ENCODE peak calls at places on chromosomes 1 and 21, in ten cellular contexts. H, M, R, Z, C, Y, P, Q, W and D are unnamed samples.

GRCh38 chr1:8370928-8371327 is 53.0 kb downstream of the SLC45A1 start:
- DNase-seq in C (no peak), W (no peak), R (no peak), M (no peak), Q (peak; percentile 16), Y (no peak), P (no peak), Z (no peak), H (peak; percentile 37), D (no peak)

GRCh38 chr1:33863779-33864178 is at the start of gene HMGB4:
- DNase-seq in H (no peak), P (no peak), Z (no peak), Q (no peak), C (no peak), M (no peak), Y (no peak), W (no peak), R (no peak), D (no peak)

GRCh38 chr1:7253118-7253480 is 467.8 kb downstream of the CAMTA1 start:
- DNase-seq in Z (no peak), Q (no peak), H (no peak), Y (no peak), R (no peak), W (no peak), P (no peak), C (no peak), M (no peak), D (no peak)

GRCh38 chr21:38376693-38377092 is 119.9 kb downstream of the KCNJ15 start:
- DNase-seq in Y (no peak), H (no peak), R (no peak), C (no peak), Z (no peak), W (no peak), Q (no peak), P (no peak), M (no peak), D (no peak)

GRCh38 chr1:46653405-46653853 is 14.7 kb downstream of the ATPAF1 start:
- DNase-seq in Y (no peak), Z (no peak), M (no peak), P (no peak), H (no peak), C (no peak), R (no peak), W (peak; percentile 21), Q (no peak), D (no peak)

GRCh38 chr1:47231314-47232186 is 475 bp downstream of the TAL1 start:
- DNase-seq in R (no peak), P (no peak), Q (no peak), W (no peak), M (no peak), C (no peak), Y (peak; percentile 43), Z (peak; percentile 33), H (peak; percentile 46), D (no peak)

GRCh38 chr21:16243396-16243795 is 513.6 kb downstream of the USP25 start:
- DNase-seq in Q (no peak), P (no peak), W (no peak), R (no peak), M (no peak), Y (no peak), Z (no peak), C (no peak), H (no peak), D (no peak)

GRCh38 chr1:27993241-27993640 is 33.5 kb downstream of the XKR8 start:
- DNase-seq in Q (no peak), H (no peak), C (no peak), M (no peak), P (no peak), Z (no peak), Y (no peak), R (no peak), W (no peak), D (no peak)

GRCh38 chr1:21060523-21060922 is 116.2 kb downstream of the EIF4G3 start:
- DNase-seq in R (no peak), M (no peak), C (no peak), Z (no peak), P (no peak), H (peak; percentile 26), Q (no peak), W (no peak), Y (no peak), D (no peak)

GRCh38 chr1:114720492-114720891 is 3.9 kb upstream of the NRAS start:
- DNase-seq in M (no peak), Z (no peak), C (no peak), Y (no peak), W (no peak), P (no peak), R (no peak), Q (no peak), H (no peak), D (no peak)

DNA sequence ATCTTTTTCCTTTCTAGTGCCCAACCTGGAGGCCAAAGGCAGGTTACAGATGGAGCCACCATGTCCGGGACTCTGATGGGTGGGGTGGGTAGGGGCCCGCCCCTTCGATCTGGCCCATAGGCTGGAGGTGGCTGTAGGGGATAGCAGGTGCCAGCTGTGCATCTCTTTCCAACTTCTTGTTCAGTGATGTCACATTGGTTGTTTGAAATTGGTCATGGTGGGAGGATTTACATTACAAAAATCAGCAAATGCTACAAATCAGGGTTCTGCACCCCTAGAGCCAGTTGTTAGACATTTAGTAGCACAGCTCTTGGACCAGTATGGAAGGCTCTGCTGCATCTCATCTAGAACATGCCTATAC is 22.4 kb upstream of the POU3F1 start:
- DNase-seq in H (peak; percentile 86), Q (no peak), Z (no peak), M (no peak), R (no peak), W (no peak), P (no peak), Y (no peak), C (no peak), D (no peak)
- H3K4me3 ChIP-seq in H (no peak overlapping the region), Q (no peak overlapping the region), Z (no peak overlapping the region), M (no peak overlapping the region), R (no peak overlapping the region), W (no peak overlapping the region), P (no peak overlapping the region), Y (no peak overlapping the region), C (no peak overlapping the region), D (no peak overlapping the region)

DNA sequence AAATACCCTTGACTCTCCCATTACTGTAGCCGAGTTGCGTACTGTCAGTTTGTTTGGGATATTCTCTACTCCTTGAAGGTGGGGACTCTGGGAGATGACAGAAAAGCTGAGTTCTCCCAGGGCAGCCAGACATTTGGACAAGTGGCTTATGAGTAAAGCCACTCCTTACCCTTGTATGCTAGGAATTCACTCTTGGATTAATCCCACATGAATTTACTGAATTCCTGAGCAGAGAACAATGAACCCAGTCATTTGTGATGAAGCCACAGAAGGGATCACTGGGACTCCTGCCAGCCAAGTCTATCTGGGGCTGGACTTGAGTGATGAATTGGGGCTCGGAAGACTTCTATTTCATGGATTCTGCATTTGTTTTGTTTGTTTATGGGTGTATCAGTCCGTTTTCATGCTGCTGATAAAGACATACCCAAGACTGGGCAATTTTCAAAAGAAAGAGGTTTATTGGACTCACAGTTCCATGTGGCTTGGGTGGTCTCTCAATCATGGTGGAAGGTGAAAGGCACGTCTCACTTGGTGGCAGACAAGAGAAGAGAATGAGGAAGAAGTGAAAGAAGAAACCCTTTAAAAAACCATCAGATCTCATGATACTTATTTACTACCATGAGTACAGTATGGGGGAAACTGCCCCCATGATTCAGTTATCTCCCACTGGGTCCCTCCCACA is 25.1 kb downstream of the C1orf116 start:
- DNase-seq in M (no peak), W (no peak), R (no peak), Q (no peak), H (peak; percentile 72), P (peak; percentile 18), Z (no peak), C (no peak), Y (peak; percentile 83), D (no peak)
- H3K36me3 ChIP-seq in M (no peaks in the 10 kb centered on the region), W (no peaks in the 10 kb centered on the region), R (no peaks in the 10 kb centered on the region), Q (no peaks in the 10 kb centered on the region), H (no peaks in the 10 kb centered on the region), P (no peaks in the 10 kb centered on the region), Z (no peaks in the 10 kb centered on the region), C (no peaks in the 10 kb centered on the region), Y (no peaks in the 10 kb centered on the region), D (no peaks in the 10 kb centered on the region)

GRCh38 chr1:60898413-60898812 is 183.9 kb upstream of the NFIA start:
- DNase-seq in W (no peak), Y (no peak), R (no peak), H (no peak), M (no peak), C (no peak), Z (no peak), P (no peak), Q (no peak), D (no peak)
- H3K4me1 ChIP-seq in W (no peaks in the 10 kb centered on the region), Y (peaks cover 2% of the 10 kb centered on the region), R (peaks cover 10% of the 10 kb centered on the region), H (peaks cover 5% of the 10 kb centered on the region), M (no peaks in the 10 kb centered on the region), C (no peaks in the 10 kb centered on the region), Z (no peaks in the 10 kb centered on the region), P (peaks cover 1% of the 10 kb centered on the region), Q (no peaks in the 10 kb centered on the region), D (peaks cover 1% of the 10 kb centered on the region)

GRCh38 chr1:172934417-172934762 is 116.4 kb downstream of the TNFSF18 start:
- DNase-seq in C (no peak), H (no peak), Y (no peak), M (no peak), P (no peak), W (no peak), Q (no peak), R (no peak), Z (no peak), D (no peak)

GRCh38 chr1:172932981-172933380 is 117.8 kb downstream of the TNFSF18 start:
- DNase-seq in M (no peak), Q (no peak), C (no peak), R (no peak), Z (no peak), W (no peak), Y (no peak), P (no peak), H (no peak), D (no peak)

GRCh38 chr1:172936088-172936487 is 114.7 kb downstream of the TNFSF18 start:
- DNase-seq in R (no peak), Q (no peak), W (no peak), H (no peak), Z (no peak), P (no peak), Y (no peak), C (no peak), M (no peak), D (no peak)

GRCh38 chr1:172931846-172932245 is 118.9 kb downstream of the TNFSF18 start:
- DNase-seq in H (no peak), Z (no peak), Q (no peak), P (no peak), W (no peak), M (no peak), R (no peak), Y (no peak), C (no peak), D (no peak)

GRCh38 chr1:172935062-172935592 is 115.6 kb downstream of the TNFSF18 start:
- DNase-seq in R (no peak), Y (no peak), M (no peak), C (no peak), H (no peak), Q (no peak), P (no peak), W (no peak), Z (no peak), D (no peak)
- H3K4me3 ChIP-seq in R (no peak overlapping the region), Y (no peak overlapping the region), M (no peak overlapping the region), C (no peak overlapping the region), H (no peak overlapping the region), Q (no peak overlapping the region), P (no peak overlapping the region), W (no peak overlapping the region), Z (no peak overlapping the region), D (no peak overlapping the region)